ENCODE peak calls at places on chromosomes 11 and 22, in five cellular contexts. Q is cardiac muscle cell; D is pancreas; P is kidney glomerular epithelial cell; R is activated naive CD4-positive, alpha-beta T cell treated with anti-CD3 and anti-CD28 coated beads, Interleukin-2, amount 10 ng/mL, durations not matched to agents 7 days and 5 days. J is an unnamed sample.
A peak's percentile ranks its signal among the peaks of the same experiment; 100 is the strongest.

GRCh38 chr11:13135385-13136271 is 126.5 kb downstream of the RASSF10 start:
- DNase-seq in D (no peak), R (no peak), P (peak; percentile 86), Q (peak; percentile 78), J (no peak)

GRCh38 chr11:2212411-2213251 is 41.0 kb upstream of the TH start:
- DNase-seq in R (peak; percentile 19), Q (no peak), P (no peak), D (peak; percentile 16), J (peak; percentile 42)

GRCh38 chr11:109853156-109853776 is 239.9 kb upstream of the ZC3H12C start:
- DNase-seq in Q (peak; percentile 60), R (no peak), D (no peak), P (peak; percentile 65), J (no peak)

GRCh38 chr11:28581286-28582242 is 473.4 kb downstream of the METTL15 start:
- DNase-seq in R (no peak), Q (no peak), D (no peak), P (no peak), J (no peak)

GRCh38 chr11:112697371-112697770 is 263.8 kb upstream of the NCAM1 start:
- DNase-seq in R (no peak), P (no peak), Q (peak; percentile 1), D (no peak), J (no peak)

GRCh38 chr11:20055312-20055711 is 105.0 kb downstream of the DBX1 start:
- DNase-seq in R (no peak), Q (no peak), D (no peak), P (no peak), J (no peak)

GRCh38 chr11:76214186-76214585 is 7.9 kb upstream of the WNT11 start:
- DNase-seq in Q (no peak), R (no peak), P (no peak), D (no peak), J (no peak)

GRCh38 chr22:39239561-39240423 is 5.0 kb downstream of the PDGFB start:
- DNase-seq in Q (no peak), P (peak; percentile 37), D (peak; percentile 92), R (peak; percentile 39), J (peak; percentile 79)

GRCh38 chr11:122776546-122776945 is 61.8 kb upstream of the CRTAM start:
- DNase-seq in P (no peak), R (no peak), Q (no peak), D (no peak), J (no peak)

GRCh38 chr11:105609832-105610781 is at the start of gene GRIA4:
- DNase-seq in D (peak; percentile 10), P (peak; percentile 20), R (no peak), Q (peak; percentile 76), J (no peak)

GRCh38 chr11:34208266-34209135 is 103.1 kb downstream of the NAT10 start:
- DNase-seq in R (no peak), P (peak; percentile 42), Q (no peak), D (no peak), J (no peak)

GRCh38 chr22:31278643-31279326 is 13.5 kb downstream of the PIK3IP1 start:
- DNase-seq in Q (no peak), R (peak; percentile 77), D (no peak), P (no peak), J (peak; percentile 77)

GRCh38 chr11:128457874-128458273 is 129.5 kb downstream of the ETS1 start:
- DNase-seq in D (no peak), P (no peak), R (no peak), Q (no peak), J (no peak)

GRCh38 chr22:43919106-43919965 is 4.3 kb upstream of the PNPLA3 start:
- DNase-seq in P (no peak), R (no peak), D (peak; percentile 25), Q (no peak), J (peak; percentile 95)

GRCh38 chr11:68825603-68826002 is 16.1 kb downstream of the CPT1A start:
- DNase-seq in D (peak; percentile 70), R (peak; percentile 72), Q (peak; percentile 34), P (no peak), J (no peak)

GRCh38 chr22:24230911-24231656 is 13.8 kb downstream of the GGT5 start:
- DNase-seq in Q (peak; percentile 36), P (no peak), R (peak; percentile 78), D (peak; percentile 70), J (peak; percentile 61)

GRCh38 chr22:47062126-47062525 is 299.7 kb downstream of the TBC1D22A start:
- DNase-seq in D (peak; percentile 64), P (no peak), R (no peak), Q (no peak), J (no peak)

GRCh38 chr22:40153186-40153585 is 24.5 kb upstream of the TNRC6B start:
- DNase-seq in D (no peak), Q (no peak), P (no peak), R (no peak), J (no peak)

GRCh38 chr11:1750481-1750839 is at the start of gene IFITM10:
- DNase-seq in Q (no peak), R (no peak), P (no peak), D (peak; percentile 42), J (peak; percentile 66)

GRCh38 chr11:2178906-2179494 is 7.4 kb upstream of the TH start:
- DNase-seq in D (peak; percentile 46), P (peak; percentile 82), Q (no peak), R (no peak), J (no peak)

GRCh38 chr11:125990244-125990643 is 44.4 kb downstream of the VSIG10L2 start:
- DNase-seq in P (peak; percentile 68), D (no peak), Q (no peak), R (no peak), J (peak; percentile 60)

GRCh38 chr11:64035581-64035980 is at the start of gene FLRT1:
- DNase-seq in P (no peak), D (no peak), R (no peak), Q (peak; percentile 41), J (no peak)

GRCh38 chr11:2271077-2271326 is 614 bp upstream of the ASCL2 start:
- DNase-seq in D (no peak), Q (no peak), R (peak; percentile 50), P (no peak), J (no peak)

GRCh38 chr11:65477271-65478029 is 21.4 kb upstream of the MALAT1 start:
- DNase-seq in D (peak; percentile 94), P (no peak), Q (peak; percentile 94), R (peak; percentile 93), J (peak; percentile 97)

GRCh38 chr11:23990346-23990745 is 506.5 kb upstream of the LUZP2 start:
- DNase-seq in P (no peak), D (no peak), R (no peak), Q (no peak), J (no peak)

GRCh38 chr22:32836286-32836859 is 34.9 kb downstream of the TIMP3 start:
- DNase-seq in P (peak; percentile 26), D (no peak), R (no peak), Q (no peak), J (no peak)

GRCh38 chr11:36009469-36009868 is 65.6 kb downstream of the LDLRAD3 start:
- DNase-seq in P (no peak), D (no peak), Q (no peak), R (no peak), J (no peak)

GRCh38 chr22:31893460-31893859 is 50.9 kb upstream of the YWHAH start:
- DNase-seq in Q (no peak), R (no peak), P (no peak), D (no peak), J (no peak)

GRCh38 chr11:123354371-123354770 is 75.7 kb upstream of the GRAMD1B start:
- DNase-seq in Q (no peak), D (no peak), P (no peak), R (no peak), J (no peak)

GRCh38 chr11:72655014-72655413 is 19.2 kb downstream of the PDE2A start:
- DNase-seq in P (no peak), R (no peak), Q (no peak), D (no peak), J (no peak)

GRCh38 chr11:118961591-118961990 is 5.5 kb downstream of the UPK2 start:
- DNase-seq in Q (no peak), R (no peak), P (no peak), D (no peak), J (no peak)

GRCh38 chr11:2092464-2092910 is 46.7 kb downstream of the IGF2 start:
- DNase-seq in D (no peak), R (no peak), P (no peak), Q (no peak), J (no peak)

GRCh38 chr11:15911377-15912044 is 444.8 kb downstream of the SOX6 start:
- DNase-seq in P (no peak), D (no peak), Q (peak; percentile 74), R (no peak), J (peak; percentile 54)

GRCh38 chr11:82945682-82946081 is 44.1 kb downstream of the DDIAS start:
- DNase-seq in Q (no peak), P (no peak), R (no peak), D (no peak), J (no peak)

GRCh38 chr11:133894956-133895549 is 49.7 kb upstream of the SPATA19 start:
- DNase-seq in Q (peak; percentile 38), R (no peak), P (peak; percentile 27), D (no peak), J (peak; percentile 5)

GRCh38 chr11:7202412-7202811 is 49.3 kb upstream of the SYT9 start:
- DNase-seq in Q (no peak), R (no peak), D (no peak), P (no peak), J (no peak)

J was measured in left lobe of liver.